ENCODE peak calls at places on chromosomes 11 and 22, in seven cellular contexts. E is stimulated activated CD4-positive, alpha-beta T cell treated with anti-CD3 and anti-CD28 coated beads, Interleukin-4, amount 100 ng/mL, for 48 hours; Z is H7; Q is breast epithelium; T is upper lobe of right lung; F is posterior vena cava; N is GM04503. W is an unnamed sample.

GRCh38 chr22:33221566-33221965 is 163.4 kb upstream of the SYN3 start:
- DNase-seq in E (no peak), Z (no peak), Q (no peak), T (no peak), F (no peak), N (no peak), W (no peak)

GRCh38 chr11:66951927-66952337 is 6.3 kb downstream of the PC start:
- DNase-seq in E (no peak), Z (no peak), Q (peak), T (no peak), F (no peak), N (no peak), W (peak)

GRCh38 chr11:7520981-7521487 is 7.2 kb downstream of the PPFIBP2 start:
- DNase-seq in E (no peak), Z (no peak), Q (no peak), T (no peak), F (no peak), N (no peak), W (no peak)

GRCh38 chr22:46300491-46300890 is 3.8 kb downstream of the GTSE1 start:
- DNase-seq in E (no peak), Z (no peak), Q (no peak), T (no peak), F (no peak), N (no peak), W (no peak)

GRCh38 chr22:50622723-50623327 is 5.1 kb downstream of the ARSA start:
- DNase-seq in E (no peak), Z (no peak), Q (peak), T (no peak), F (peak), N (no peak), W (peak)

GRCh38 chr11:10319691-10320090 is 14.8 kb downstream of the ADM start:
- DNase-seq in E (no peak), Z (no peak), Q (no peak), T (no peak), F (no peak), N (no peak), W (no peak)

GRCh38 chr11:64015510-64015909 is 20.2 kb upstream of the FLRT1 start:
- DNase-seq in E (no peak), Z (no peak), Q (no peak), T (no peak), F (no peak), N (no peak), W (no peak)

GRCh38 chr22:47018010-47018910 is 255.8 kb downstream of the TBC1D22A start:
- DNase-seq in E (no peak), Z (no peak), Q (no peak), T (peak), F (peak), N (no peak), W (no peak)

GRCh38 chr11:9972917-9973504 is 309.1 kb downstream of the SWAP70 start:
- DNase-seq in E (no peak), Z (peak), Q (no peak), T (no peak), F (no peak), N (peak), W (peak)

GRCh38 chr22:41826430-41827383 is 6.2 kb upstream of the SREBF2 start:
- DNase-seq in E (no peak), Z (no peak), Q (no peak), T (no peak), F (no peak), N (no peak), W (no peak)